ENCODE peak calls at places on chromosomes 3 and 15, in four cellular contexts. M, U, A and B are unnamed samples.

GRCh38 chr15:62618432-62618831 is 424.1 kb upstream of the TPM1 start:
- DNase-seq in M (peak), U (no peak), A (no peak), B (no peak)

GRCh38 chr15:25787855-25788521 is 75.1 kb downstream of the ATP10A start:
- DNase-seq in M (peak), U (no peak), A (no peak), B (no peak)

GRCh38 chr3:165895919-165896318 is 58.7 kb upstream of the BCHE start:
- DNase-seq in M (no peak), U (no peak), A (no peak), B (peak)

GRCh38 chr3:188974856-188975611 is 196.7 kb upstream of the TPRG1 start:
- DNase-seq in M (peak), U (no peak), A (no peak), B (no peak)

GRCh38 chr3:17372811-17373210 is 369.6 kb downstream of the TBC1D5 start:
- DNase-seq in M (peak), U (no peak), A (no peak), B (no peak)

GRCh38 chr15:42456539-42456938 is 34.4 kb downstream of the ZNF106 start:
- DNase-seq in M (no peak), U (no peak), A (no peak), B (no peak)

GRCh38 chr15:60000113-60000823 is 3.8 kb upstream of the FOXB1 start:
- DNase-seq in M (no peak), U (no peak), A (no peak), B (no peak)

GRCh38 chr3:12990306-12990705 is 82.9 kb downstream of the IQSEC1 start:
- DNase-seq in M (peak), U (no peak), A (no peak), B (no peak)

GRCh38 chr3:12252859-12253258 is 36.0 kb upstream of the PPARG start:
- DNase-seq in M (no peak), U (no peak), A (no peak), B (no peak)

GRCh38 chr3:162134571-162134970 is 638.0 kb downstream of the OTOL1 start:
- DNase-seq in M (no peak), U (no peak), A (no peak), B (no peak)

GRCh38 chr3:114878119-114878839 is 268.8 kb downstream of the ZBTB20 start:
- DNase-seq in M (peak), U (no peak), A (no peak), B (no peak)

GRCh38 chr3:157160652-157161480 is 919 bp upstream of the CCNL1 start:
- DNase-seq in M (peak), U (peak), A (peak), B (peak)

GRCh38 chr3:188383763-188384162 is 229.8 kb downstream of the LPP start:
- DNase-seq in M (no peak), U (no peak), A (no peak), B (no peak)

GRCh38 chr3:23704316-23704715 is 101.4 kb upstream of the UBE2E1 start:
- DNase-seq in M (no peak), U (no peak), A (no peak), B (no peak)

GRCh38 chr3:29532473-29532872 is 251.6 kb downstream of the RBMS3 start:
- DNase-seq in M (no peak), U (no peak), A (no peak), B (no peak)

GRCh38 chr3:13138566-13139145 is 65.4 kb upstream of the IQSEC1 start:
- DNase-seq in M (no peak), U (no peak), A (no peak), B (no peak)

GRCh38 chr3:154971771-154972326 is 108.3 kb upstream of the MME start:
- DNase-seq in M (peak), U (no peak), A (no peak), B (no peak)

GRCh38 chr3:52894756-52895155 is 2.6 kb downstream of the STIMATE start:
- DNase-seq in M (no peak), U (no peak), A (no peak), B (no peak)

GRCh38 chr3:52893723-52894122 is 3.6 kb downstream of the STIMATE start:
- DNase-seq in M (no peak), U (peak), A (peak), B (no peak)

GRCh38 chr3:52896613-52897012 is 735 bp downstream of the STIMATE start:
- DNase-seq in M (no peak), U (no peak), A (no peak), B (peak)

GRCh38 chr3:52895416-52895815 is 1.9 kb downstream of the STIMATE start:
- DNase-seq in M (no peak), U (no peak), A (no peak), B (no peak)

DNA sequence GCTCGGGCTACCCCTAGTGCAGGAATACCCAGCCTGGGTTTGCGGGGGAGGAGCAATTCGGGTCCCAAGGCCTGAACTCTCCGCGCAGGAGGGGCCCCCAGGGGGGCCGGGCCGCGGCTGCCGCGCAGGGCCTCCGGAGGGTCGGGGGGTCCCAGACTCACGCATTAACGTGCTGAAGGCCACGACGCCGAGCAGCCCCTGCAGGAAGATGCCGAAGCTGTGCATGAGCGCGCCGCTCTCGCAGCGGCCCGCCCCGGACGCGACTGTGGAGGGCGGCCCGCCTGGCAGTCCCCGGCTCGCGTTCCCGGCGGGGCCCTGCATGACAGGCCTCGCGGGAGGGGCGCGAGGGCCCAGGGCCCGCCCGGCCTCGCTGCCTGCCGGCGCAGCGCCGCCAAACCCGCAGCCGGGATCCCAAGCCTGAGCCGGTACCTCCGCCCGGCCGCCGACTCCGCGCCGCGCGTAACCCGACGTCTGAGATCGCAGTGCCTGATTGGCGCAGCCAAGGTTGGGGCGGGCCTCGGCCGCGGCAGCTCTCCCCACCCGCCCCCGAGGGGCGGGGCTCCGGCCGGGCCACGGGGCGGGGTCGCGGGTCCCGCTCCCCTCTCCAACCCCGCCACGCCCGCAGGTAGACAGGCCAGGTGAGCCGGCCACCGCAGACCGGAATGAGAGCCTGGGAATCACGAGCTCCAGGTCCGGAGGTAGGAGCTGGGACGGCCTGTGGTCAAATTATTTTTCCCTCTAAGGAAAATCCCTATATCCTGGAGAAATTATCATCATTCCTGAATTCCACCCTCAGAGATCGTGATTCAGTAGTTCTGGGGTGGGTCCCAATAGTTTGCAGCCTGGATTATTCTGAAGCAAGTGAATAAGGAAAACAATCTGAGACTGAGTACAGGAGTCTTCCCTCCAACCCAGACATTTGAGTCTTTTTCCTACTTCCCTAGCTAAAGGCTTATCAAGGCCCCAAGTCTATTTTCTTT is at the start of gene STIMATE:
- DNase-seq in M (peak), U (peak), A (peak), B (peak)
- TF ChIP-seq POLR2A in M (no peak), U (no peak), A (peak), B (peak)

GRCh38 chr3:57079221-57079831 is 18.9 kb downstream of the SPATA12 start:
- DNase-seq in M (no peak), U (peak), A (no peak), B (peak)
- TF ChIP-seq POLR2A in M (no peak), U (no peak), A (no peak), B (no peak)

DNA sequence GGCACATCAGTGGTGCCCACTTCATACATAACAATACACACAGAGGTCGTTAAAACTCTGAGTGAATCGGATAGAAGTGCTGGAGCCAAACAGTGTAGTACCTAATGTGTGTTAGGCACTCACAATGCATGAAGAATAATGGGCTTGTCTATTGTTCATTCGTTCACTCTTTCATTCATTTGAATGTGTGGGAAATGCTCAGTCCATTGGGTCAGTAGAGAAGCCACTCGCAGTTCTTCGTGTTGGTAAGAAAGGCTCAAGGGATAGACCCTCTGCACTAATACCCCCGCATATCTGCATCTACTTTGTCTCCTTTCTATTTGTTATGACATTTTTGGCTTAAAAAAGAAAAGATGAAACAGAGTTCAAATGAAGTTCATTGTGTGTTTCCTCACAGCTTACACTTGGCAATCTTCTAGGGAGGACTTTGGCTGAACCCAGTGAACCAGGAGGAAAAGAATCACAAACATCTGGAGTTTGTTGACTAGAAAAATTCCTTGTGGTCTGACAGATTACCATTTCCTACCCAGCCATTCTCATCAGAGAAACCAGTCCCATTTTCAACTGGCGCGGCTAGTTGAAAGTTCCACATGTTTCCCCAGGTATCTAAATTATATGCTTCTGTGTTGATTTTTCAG is 32.9 kb upstream of the MFSD1 start:
- DNase-seq in M (peak), U (no peak), A (peak), B (no peak)
- TF ChIP-seq POLR2A in M (peak), U (no peak), A (no peak), B (no peak)

GRCh38 chr3:50271314-50272072 is 2.5 kb downstream of the SEMA3B start:
- DNase-seq in M (no peak), U (no peak), A (no peak), B (no peak)

GRCh38 chr3:50273689-50274065 is 4.7 kb downstream of the SEMA3B start:
- DNase-seq in M (no peak), U (no peak), A (no peak), B (no peak)

GRCh38 chr3:50274371-50275104 is 4.3 kb upstream of the LSMEM2 start:
- DNase-seq in M (peak), U (peak), A (peak), B (peak)

GRCh38 chr3:50270841-50271240 is 1.9 kb downstream of the SEMA3B start:
- DNase-seq in M (no peak), U (no peak), A (no peak), B (no peak)

DNA sequence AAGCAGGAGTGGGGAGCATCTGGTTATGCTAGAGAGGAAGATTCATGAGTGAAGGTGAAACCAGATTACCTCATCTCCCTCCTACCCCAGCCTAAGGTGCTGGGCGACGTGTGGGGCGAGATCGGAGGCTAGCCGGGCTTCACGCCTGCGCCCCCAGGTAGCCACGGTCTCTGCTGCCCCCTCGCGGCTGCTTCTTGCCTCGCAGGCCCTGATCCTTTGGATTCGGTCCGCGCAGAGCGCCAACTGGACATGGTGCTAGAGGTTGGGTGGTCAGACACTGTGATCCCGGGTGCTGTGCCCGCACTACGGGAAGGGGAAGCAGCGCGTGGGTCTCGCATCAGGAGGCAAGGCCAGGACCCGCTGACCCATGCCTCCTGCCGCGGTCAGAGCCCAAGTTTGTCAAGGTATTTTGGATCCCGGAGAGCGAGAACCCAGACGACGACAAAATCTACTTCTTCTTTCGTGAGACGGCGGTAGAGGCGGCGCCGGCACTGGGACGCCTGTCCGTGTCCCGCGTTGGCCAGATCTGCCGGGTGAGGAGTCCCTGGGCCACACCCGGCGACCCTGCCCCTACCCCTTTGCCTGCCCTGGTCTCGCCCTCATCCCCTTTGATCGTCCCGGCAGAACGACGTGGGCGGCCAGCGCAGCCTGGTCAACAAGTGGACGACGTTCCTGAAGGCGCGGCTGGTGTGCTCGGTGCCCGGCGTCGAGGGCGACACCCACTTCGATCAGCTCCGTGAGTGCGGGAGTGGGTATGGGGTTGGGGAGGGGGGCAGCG is 4.2 kb downstream of the SEMA3B start:
- DNase-seq in M (peak), U (peak), A (peak), B (peak)
- TF ChIP-seq POLR2A in M (peak), U (no peak), A (no peak), B (no peak)

DNA sequence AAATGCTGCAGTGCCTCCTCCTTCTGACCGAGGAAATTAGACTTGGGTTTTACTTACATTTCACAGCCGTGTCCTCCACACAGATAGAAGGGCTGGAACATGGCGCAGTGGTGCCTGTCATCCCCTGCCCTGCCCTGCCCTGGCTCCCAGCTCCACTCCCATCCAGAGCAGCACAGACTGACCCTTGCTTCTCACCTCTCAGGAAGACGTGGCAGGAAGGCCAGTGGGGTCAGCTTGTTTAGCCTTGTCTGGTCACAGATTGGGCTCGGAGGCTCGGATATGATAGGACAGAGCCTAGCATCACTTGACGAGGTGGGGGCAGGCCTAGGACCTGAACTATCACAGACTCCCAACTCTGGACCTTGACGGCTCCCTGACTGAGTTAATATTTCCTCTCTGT is 88.5 kb downstream of the LINGO1 start:
- DNase-seq in M (no peak), U (no peak), A (no peak), B (no peak)
- TF ChIP-seq POLR2A in M (no peak), U (no peak), A (no peak), B (no peak)

DNA sequence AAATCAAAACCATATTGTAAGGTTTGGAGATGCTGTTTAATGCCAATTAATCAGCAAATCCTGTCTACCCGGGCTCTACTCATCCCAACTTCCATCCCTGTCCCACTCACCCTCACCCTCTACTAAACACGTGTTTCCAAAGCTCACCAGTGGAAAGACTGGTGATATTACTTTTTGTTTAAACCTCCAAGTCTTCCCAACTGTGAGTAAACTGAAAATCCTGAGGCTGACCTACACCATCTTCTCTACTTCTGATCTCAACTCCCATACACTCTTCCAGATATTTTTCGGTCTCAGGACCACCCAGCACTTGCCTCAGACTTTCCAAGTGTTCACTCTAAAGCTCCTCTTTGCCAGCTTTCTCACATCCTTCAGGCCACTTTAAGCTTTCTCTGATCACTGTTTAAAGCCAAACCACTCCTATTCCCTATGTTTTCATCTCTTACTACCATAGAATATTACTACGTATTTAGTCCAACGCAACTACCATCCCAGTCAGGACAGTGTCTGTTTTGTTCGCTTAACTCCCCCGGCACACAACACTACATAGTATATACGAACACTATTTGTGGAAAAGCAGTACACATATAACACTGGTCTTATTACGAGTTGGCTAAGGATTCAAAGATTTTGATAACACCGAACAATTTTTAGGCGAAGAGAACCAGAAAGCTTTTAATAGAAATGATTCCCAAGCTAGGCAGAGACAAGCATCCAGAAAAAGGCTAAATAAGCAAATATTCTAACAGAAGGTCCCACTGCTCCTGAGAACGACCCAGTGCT is 684 bp downstream of the RPL4 start:
- DNase-seq in M (no peak), U (no peak), A (no peak), B (peak)
- TF ChIP-seq POLR2A in M (no peak), U (no peak), A (no peak), B (no peak)